ENCODE peak calls at places on chromosomes 3 and 15, in seven cellular contexts. N, G, M, F, H, J and I are unnamed samples.

GRCh38 chr15:42147431-42147735 is 9.1 kb downstream of the PLA2G4F start:
- DNase-seq in M (no peak), H (no peak), J (no peak), N (no peak), F (no peak), G (peak), I (no peak)

GRCh38 chr3:27391796-27392195 is 22.6 kb upstream of the NEK10 start:
- DNase-seq in J (no peak), M (no peak), H (no peak), G (no peak), N (no peak), F (no peak), I (no peak)

GRCh38 chr15:87959080-87959479 is 297.5 kb downstream of the NTRK3 start:
- DNase-seq in N (no peak), J (no peak), F (no peak), M (no peak), H (peak), G (no peak), I (no peak)

GRCh38 chr3:42345811-42346210 is 64.6 kb downstream of the LYZL4 start:
- DNase-seq in H (no peak), G (no peak), N (no peak), M (no peak), J (no peak), F (no peak), I (no peak)

GRCh38 chr3:13579089-13579488 is 30.2 kb downstream of the FBLN2 start:
- DNase-seq in J (no peak), N (no peak), M (no peak), H (no peak), F (peak), G (no peak), I (peak)

GRCh38 chr15:24919446-24919845 is 35.3 kb upstream of the SNRPN start:
- DNase-seq in M (no peak), N (no peak), J (no peak), H (peak), G (no peak), F (no peak), I (no peak)

GRCh38 chr15:62291262-62291661 is 126.2 kb upstream of the C2CD4B start:
- DNase-seq in N (peak), F (no peak), M (no peak), J (no peak), G (no peak), H (no peak), I (no peak)

GRCh38 chr15:22796079-22796478 is 9.6 kb downstream of the NIPA1 start:
- DNase-seq in H (no peak), G (no peak), M (no peak), J (no peak), N (no peak), F (no peak), I (no peak)

GRCh38 chr3:97389883-97390282 is 374.7 kb upstream of the ARL6 start:
- DNase-seq in G (no peak), M (no peak), F (no peak), H (no peak), N (no peak), J (no peak), I (no peak)

GRCh38 chr3:179995406-179995805 is 41.3 kb downstream of the PEX5L start:
- DNase-seq in G (no peak), F (no peak), M (no peak), N (no peak), J (no peak), H (no peak), I (no peak)

GRCh38 chr3:124034016-124034808 is 42.3 kb upstream of the ROPN1 start:
- DNase-seq in G (peak), H (peak), N (no peak), F (no peak), M (peak), J (peak), I (no peak)

GRCh38 chr15:60004019-60004845 is at the start of gene FOXB1:
- DNase-seq in M (no peak), F (no peak), N (no peak), H (peak), J (no peak), G (no peak), I (no peak)

GRCh38 chr3:148077318-148077923 is 620.3 kb upstream of the AGTR1 start:
- DNase-seq in H (no peak), F (peak), G (no peak), M (no peak), N (no peak), J (no peak), I (no peak)

GRCh38 chr15:43514241-43515057 is 3.0 kb upstream of the MAP1A start:
- DNase-seq in G (no peak), H (peak), M (no peak), F (no peak), J (no peak), N (no peak), I (no peak)

GRCh38 chr3:49668861-49669260 is 5.3 kb upstream of the APEH start:
- DNase-seq in H (no peak), F (no peak), M (no peak), G (peak), J (no peak), N (no peak), I (no peak)

GRCh38 chr3:195774917-195775316 is 36.8 kb downstream of the MUC4 start:
- DNase-seq in J (peak), M (no peak), G (peak), N (no peak), F (peak), H (peak), I (no peak)

GRCh38 chr3:70951937-70952492 is 631.5 kb downstream of the FOXP1 start:
- DNase-seq in N (peak), G (no peak), J (no peak), F (no peak), M (no peak), H (no peak), I (no peak)

GRCh38 chr3:71288269-71288930 is 295.1 kb downstream of the FOXP1 start:
- DNase-seq in J (no peak), H (no peak), G (no peak), F (peak), M (no peak), N (no peak), I (no peak)

GRCh38 chr3:38746641-38747040 is 69.4 kb downstream of the SCN10A start:
- DNase-seq in J (no peak), F (no peak), M (no peak), H (no peak), G (no peak), N (peak), I (no peak)

GRCh38 chr15:90530250-90531051 is 728 bp downstream of the CRTC3 start:
- DNase-seq in J (peak), H (peak), M (peak), N (no peak), G (peak), F (peak), I (no peak)

GRCh38 chr3:191848818-191849217 is 387.9 kb downstream of the PYDC2 start:
- DNase-seq in F (no peak), J (no peak), G (no peak), N (no peak), H (no peak), M (no peak), I (no peak)

GRCh38 chr3:50184242-50184978 is 7.0 kb upstream of the GNAT1 start:
- DNase-seq in M (no peak), H (no peak), J (no peak), F (no peak), N (no peak), G (no peak), I (no peak)

GRCh38 chr15:84911879-84912660 is 27.6 kb downstream of the SLC28A1 start:
- DNase-seq in G (peak), H (no peak), N (peak), M (no peak), J (peak), F (peak), I (peak)

GRCh38 chr3:188780188-188781147 is 391.3 kb upstream of the TPRG1 start:
- DNase-seq in F (no peak), H (no peak), J (peak), M (no peak), N (peak), G (peak), I (no peak)

GRCh38 chr15:80512729-80513670 is 108.8 kb downstream of the ARNT2 start:
- DNase-seq in F (no peak), M (no peak), J (no peak), N (no peak), G (peak), H (no peak), I (no peak)
- TF ChIP-seq CTCF in F (peak), M (no peak), J (no peak), N (peak), G (peak), H (peak), I (peak)

GRCh38 chr3:182063742-182064141 is 352.0 kb downstream of the SOX2 start:
- DNase-seq in H (no peak), F (no peak), M (no peak), N (no peak), G (no peak), J (no peak), I (no peak)
- TF ChIP-seq CTCF in H (no peak), F (no peak), M (no peak), N (no peak), G (no peak), J (no peak), I (no peak)

GRCh38 chr3:48548165-48548564 is 8.4 kb downstream of the PFKFB4 start:
- DNase-seq in F (no peak), G (no peak), N (no peak), J (no peak), M (no peak), H (no peak), I (no peak)

GRCh38 chr3:48543271-48543866 is 13.2 kb downstream of the PFKFB4 start:
- DNase-seq in F (no peak), G (peak), H (no peak), N (no peak), M (no peak), J (no peak), I (no peak)

GRCh38 chr3:48548731-48549705 is 7.6 kb downstream of the PFKFB4 start:
- DNase-seq in J (peak), H (peak), F (peak), M (peak), N (no peak), G (peak), I (peak)

GRCh38 chr3:48552111-48552911 is 4.3 kb downstream of the PFKFB4 start:
- DNase-seq in H (peak), G (no peak), N (no peak), F (no peak), M (no peak), J (peak), I (no peak)

DNA sequence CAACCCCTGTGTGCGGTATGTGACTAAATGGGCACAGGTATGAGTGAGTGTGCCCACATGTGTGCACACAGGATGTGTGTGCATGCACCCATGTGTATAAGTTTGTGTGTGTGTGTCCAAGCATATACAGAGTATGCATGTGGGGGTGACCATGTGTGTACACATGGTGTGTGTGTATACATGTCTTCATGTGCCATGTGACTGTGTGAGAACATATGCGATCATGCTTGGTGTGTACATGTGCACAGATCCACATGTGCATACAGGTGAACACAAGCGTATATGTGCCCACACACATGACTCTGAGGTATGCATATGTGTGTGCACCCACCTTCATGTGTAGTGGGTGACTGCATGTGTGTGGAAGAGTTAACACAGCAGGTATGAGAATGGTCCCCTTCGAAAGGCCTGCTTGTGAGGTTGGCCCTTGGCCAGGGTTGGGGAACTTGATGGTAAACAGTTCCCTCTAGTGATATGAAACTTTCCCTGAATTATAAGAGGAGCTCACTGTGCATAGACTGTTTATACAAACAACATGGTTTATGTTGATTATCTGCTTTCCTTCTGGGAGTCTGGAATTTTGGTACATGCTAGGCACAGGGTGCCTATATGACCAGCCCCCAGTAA is 10.3 kb downstream of the PFKFB4 start:
- DNase-seq in G (no peak), J (no peak), M (no peak), H (no peak), N (no peak), F (no peak), I (no peak)
- TF ChIP-seq CTCF in G (no peak), J (no peak), M (no peak), H (no peak), N (no peak), F (no peak), I (no peak)

DNA sequence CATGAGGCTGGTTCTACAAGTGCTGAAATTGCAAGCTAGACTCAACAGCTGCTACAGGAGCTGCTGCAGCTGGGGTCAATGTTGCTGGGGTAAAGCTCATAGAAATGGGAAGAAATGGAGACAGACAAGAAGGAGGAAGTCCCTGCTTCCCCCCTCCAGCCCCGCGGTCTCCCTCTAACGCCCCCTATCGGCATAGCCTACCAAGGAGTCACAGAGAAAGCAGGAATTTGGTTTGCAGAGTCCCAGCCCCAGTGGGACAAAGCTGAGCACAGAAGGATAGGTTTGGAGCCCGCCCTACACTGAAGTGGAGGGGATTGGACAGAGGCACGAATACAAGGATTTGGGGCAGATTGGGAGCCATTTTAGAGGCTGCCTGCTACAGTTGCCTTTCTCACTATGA is 176.9 kb upstream of the ANKRD28 start:
- DNase-seq in G (no peak), J (no peak), N (no peak), F (no peak), H (peak), M (no peak), I (no peak)
- TF ChIP-seq CTCF in G (no peak), J (no peak), N (peak), F (peak), H (peak), M (no peak), I (peak)

GRCh38 chr3:171831936-171832335 is 11.2 kb upstream of the TMEM212 start:
- DNase-seq in N (no peak), F (no peak), H (no peak), M (no peak), J (no peak), G (no peak), I (no peak)

GRCh38 chr3:171827385-171827784 is 15.8 kb upstream of the TMEM212 start:
- DNase-seq in G (no peak), F (no peak), H (no peak), M (no peak), J (no peak), N (no peak), I (no peak)

GRCh38 chr3:171827836-171828458 is 15.2 kb upstream of the TMEM212 start:
- DNase-seq in H (no peak), J (no peak), G (no peak), M (no peak), F (no peak), N (no peak), I (no peak)

GRCh38 chr3:171828852-171829770 is 14.0 kb upstream of the TMEM212 start:
- DNase-seq in N (no peak), F (no peak), J (no peak), H (no peak), G (no peak), M (no peak), I (no peak)

DNA sequence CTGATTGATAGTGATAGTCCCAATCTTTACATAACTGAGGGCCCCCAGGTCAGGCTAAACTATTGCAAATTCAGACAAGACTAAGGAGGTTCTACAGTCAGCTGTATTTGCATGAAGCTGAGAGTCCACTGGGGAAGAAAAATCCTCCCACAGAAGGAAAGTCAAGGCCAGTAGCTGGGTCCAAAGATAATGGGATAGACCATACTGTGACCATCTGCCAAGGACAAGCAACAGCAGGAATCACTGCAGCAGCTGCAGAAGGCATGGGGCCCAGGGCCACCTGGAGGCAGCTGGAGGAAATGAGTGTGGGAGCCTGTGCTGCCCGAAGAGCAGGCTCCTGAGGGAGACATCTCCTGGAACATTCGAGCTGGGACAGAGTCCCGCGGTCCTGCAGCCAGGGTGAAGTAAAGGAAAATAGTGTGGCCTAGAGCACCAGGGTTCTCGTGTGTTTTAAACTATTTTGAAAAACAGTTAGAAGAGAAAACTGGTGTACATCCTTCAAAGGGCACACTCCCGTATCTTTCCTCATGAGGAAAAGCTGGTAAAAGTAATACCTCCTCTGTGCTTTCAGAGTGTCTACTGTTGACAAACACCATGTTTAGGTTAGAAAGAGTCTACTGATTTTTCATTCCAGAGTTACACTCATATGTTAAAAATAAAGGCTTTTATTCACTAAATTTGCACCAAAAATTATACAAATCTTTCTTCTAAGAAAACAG is 13.1 kb upstream of the TMEM212 start:
- DNase-seq in H (peak), J (peak), N (no peak), G (peak), M (no peak), F (peak), I (no peak)
- TF ChIP-seq CTCF in H (peak), J (peak), N (peak), G (peak), M (no peak), F (peak), I (peak)